ENCODE peak calls at places on chromosomes 12 and 14, in six cellular contexts. I is left colon, V is NCI-H146, D is midbrain, O is C1 segment of cervical spinal cord, A is ovary. U is an unnamed sample.

GRCh38 chr12:51505363-51505762 is 80.7 kb downstream of the SLC4A8 start:
- DNase-seq in O (no peak), A (no peak), V (no peak), I (no peak), D (no peak), U (no peak)

GRCh38 chr12:10395390-10395998 is 5.7 kb upstream of the KLRK1 start:
- DNase-seq in A (peak; percentile 28), V (peak; percentile 99), D (no peak), O (no peak), I (no peak), U (peak; percentile 71)

GRCh38 chr12:123064885-123065619 is 84.6 kb downstream of the ARL6IP4 start:
- DNase-seq in O (no peak), D (no peak), A (no peak), V (peak; percentile 33), I (no peak), U (no peak)

GRCh38 chr12:124774054-124774461 is 89.6 kb downstream of the SCARB1 start:
- DNase-seq in I (no peak), V (no peak), O (no peak), A (no peak), D (no peak), U (peak; percentile 84)

GRCh38 chr12:8081228-8081920 is 700 bp upstream of the NECAP1 start:
- DNase-seq in I (peak; percentile 19), V (peak; percentile 45), O (no peak), D (peak; percentile 62), A (peak; percentile 30), U (no peak)

GRCh38 chr12:66931091-66931490 is 252.2 kb upstream of the GRIP1 start:
- DNase-seq in I (no peak), V (no peak), A (no peak), D (no peak), O (no peak), U (no peak)

GRCh38 chr14:55819610-55820304 is 239.8 kb downstream of the KTN1 start:
- DNase-seq in V (no peak), I (no peak), D (no peak), O (no peak), A (no peak), U (no peak)

GRCh38 chr12:95802482-95803264 is 12.1 kb upstream of the NTN4 start:
- DNase-seq in A (no peak), I (peak; percentile 17), V (no peak), D (no peak), O (no peak), U (no peak)

GRCh38 chr14:76710093-76711010 is 50.9 kb upstream of the VASH1 start:
- DNase-seq in A (no peak), D (peak; percentile 77), O (no peak), I (peak; percentile 16), V (peak; percentile 28), U (no peak)

GRCh38 chr14:91416744-91417133 is 881 bp downstream of the CCDC88C start:
- DNase-seq in V (peak; percentile 24), A (no peak), D (no peak), I (peak; percentile 62), O (no peak), U (no peak)

GRCh38 chr14:102927878-102928411 is 5.5 kb downstream of the AMN start:
- DNase-seq in O (no peak), V (no peak), D (no peak), A (no peak), I (peak; percentile 58), U (peak; percentile 37)

GRCh38 chr14:105316968-105317498 is 2.5 kb downstream of the PACS2 start:
- DNase-seq in D (no peak), I (no peak), V (no peak), O (no peak), A (no peak), U (peak; percentile 39)

GRCh38 chr12:132771126-132771838 is 9.7 kb upstream of the ANKLE2 start:
- DNase-seq in V (no peak), I (peak; percentile 28), O (no peak), D (no peak), A (no peak), U (no peak)

GRCh38 chr14:99724939-99725773 is 41.1 kb downstream of the CYP46A1 start:
- DNase-seq in D (no peak), I (no peak), O (no peak), V (no peak), A (no peak), U (no peak)

GRCh38 chr12:106409898-106410297 is 52.4 kb downstream of the POLR3B start:
- DNase-seq in A (no peak), V (no peak), O (no peak), I (no peak), D (no peak), U (no peak)

GRCh38 chr14:104746951-104747481 is 5.9 kb upstream of the SIVA1 start:
- DNase-seq in I (peak; percentile 60), D (peak; percentile 35), O (no peak), A (no peak), V (no peak), U (no peak)

GRCh38 chr14:41285193-41285748 is 321.4 kb upstream of the LRFN5 start:
- DNase-seq in I (peak; percentile 2), O (no peak), A (no peak), V (peak; percentile 80), D (peak; percentile 29), U (no peak)

GRCh38 chr14:23300687-23301223 is 1.9 kb downstream of the PPP1R3E start:
- DNase-seq in O (no peak), V (peak; percentile 36), I (peak; percentile 58), D (peak; percentile 51), A (peak; percentile 63), U (no peak)

GRCh38 chr14:68630081-68630571 is 162.7 kb downstream of the ZFP36L1 start:
- DNase-seq in I (no peak), A (no peak), V (no peak), O (no peak), D (no peak), U (no peak)

GRCh38 chr14:69171569-69171968 is 18.6 kb upstream of the DCAF5 start:
- DNase-seq in V (no peak), D (no peak), A (no peak), O (no peak), I (no peak), U (no peak)

GRCh38 chr14:100747021-100747586 is 20.4 kb downstream of the DLK1 start:
- DNase-seq in V (peak; percentile 48), D (no peak), O (no peak), I (no peak), A (no peak), U (peak; percentile 18)

GRCh38 chr14:74867673-74868072 is 8.3 kb downstream of the PROX2 start:
- DNase-seq in O (no peak), A (no peak), I (no peak), V (no peak), D (peak; percentile 63), U (peak; percentile 69)

GRCh38 chr12:54251667-54252284 is 28.1 kb downstream of the CBX5 start:
- DNase-seq in A (no peak), I (no peak), D (peak; percentile 34), O (no peak), V (peak; percentile 39), U (no peak)

GRCh38 chr12:94679554-94679953 is 29.2 kb upstream of the TMCC3 start:
- DNase-seq in A (no peak), V (no peak), D (no peak), O (no peak), I (no peak), U (no peak)

GRCh38 chr14:65206448-65207096 is 104.3 kb upstream of the MAX start:
- DNase-seq in O (no peak), A (no peak), I (no peak), V (no peak), D (no peak), U (no peak)

GRCh38 chr12:123367511-123367910 is 2.9 kb upstream of the SBNO1 start:
- DNase-seq in D (no peak), V (no peak), A (no peak), I (no peak), O (no peak), U (no peak)

GRCh38 chr12:51020448-51021182 is 5.6 kb downstream of the SLC11A2 start:
- DNase-seq in O (no peak), I (no peak), V (peak; percentile 83), A (no peak), D (peak; percentile 79), U (no peak)

GRCh38 chr12:102343361-102344121 is 136.8 kb downstream of the IGF1 start:
- DNase-seq in A (no peak), O (no peak), D (no peak), V (no peak), I (no peak), U (no peak)

GRCh38 chr12:42213023-42213422 is 25.0 kb downstream of the YAF2 start:
- DNase-seq in O (no peak), V (peak; percentile 95), D (no peak), I (peak; percentile 54), A (no peak), U (no peak)

GRCh38 chr12:95286713-95287112 is 69.1 kb downstream of the VEZT start:
- DNase-seq in I (no peak), A (no peak), D (no peak), V (no peak), O (no peak), U (no peak)

GRCh38 chr12:105261010-105261409 is 25.0 kb upstream of the APPL2 start:
- DNase-seq in V (no peak), D (no peak), I (no peak), O (no peak), A (no peak), U (no peak)

GRCh38 chr14:26794731-26795130 is 196.9 kb upstream of the NOVA1 start:
- DNase-seq in O (no peak), V (no peak), D (no peak), I (no peak), A (no peak), U (no peak)

GRCh38 chr14:104072586-104072985 is 12.9 kb upstream of the ASPG start:
- DNase-seq in V (no peak), D (no peak), A (no peak), I (no peak), O (no peak), U (no peak)

GRCh38 chr12:100141998-100142850 is 450 bp downstream of the BLTP3B start:
- DNase-seq in D (peak; percentile 53), A (peak; percentile 59), V (peak; percentile 63), O (no peak), I (peak; percentile 63), U (peak; percentile 77)

U was measured in natural killer cell treated with Interleukin-12 subunit alpha and Interleukin-12 subunit beta and Interleukin-15 and Interleukin-18, amount 100 ng/mL, for 72 hours.